ENCODE peak calls at places on chromosome 17, in eight cellular contexts. H is stomach, N is PC-9, E is tibial nerve, T is GM23338, A is right lobe of liver, Z is GM12878, J is neural progenitor cell. V is an unnamed sample.
A peak's percentile ranks its signal among the peaks of the same experiment; 100 is the strongest.

GRCh38 chr17:8185580-8186445 is 4.2 kb downstream of the BORCS6 start:
- DNase-seq in Z (no peak), E (peak; percentile 91), A (peak; percentile 87), J (peak; percentile 88), N (peak; percentile 90), H (peak; percentile 95), T (peak; percentile 80), V (no peak)

GRCh38 chr17:70588003-70588402 is 418.7 kb downstream of the KCNJ2 start:
- DNase-seq in N (no peak), T (no peak), E (no peak), Z (no peak), H (no peak), A (no peak), J (no peak), V (peak; percentile 18)

GRCh38 chr17:37485938-37486570 is 3.6 kb upstream of the DUSP14 start:
- DNase-seq in Z (no peak), T (no peak), H (no peak), A (no peak), J (no peak), E (no peak), N (no peak), V (no peak)

GRCh38 chr17:35748323-35748960 is 4.6 kb downstream of the GAS2L2 start:
- DNase-seq in E (no peak), Z (no peak), A (peak; percentile 89), H (peak; percentile 88), N (peak; percentile 53), T (no peak), J (no peak), V (no peak)

GRCh38 chr17:72618018-72618509 is 474.4 kb downstream of the SLC39A11 start:
- DNase-seq in T (no peak), N (peak; percentile 75), Z (no peak), H (peak; percentile 83), J (peak; percentile 16), E (no peak), A (no peak), V (no peak)

GRCh38 chr17:31687505-31688126 is 171.4 kb downstream of the COPRS start:
- DNase-seq in H (no peak), J (no peak), E (no peak), Z (no peak), A (no peak), T (no peak), N (peak; percentile 34), V (no peak)

GRCh38 chr17:75854111-75854748 is 905 bp downstream of the WBP2 start:
- DNase-seq in A (peak; percentile 54), H (no peak), Z (no peak), J (peak; percentile 32), N (peak; percentile 52), E (no peak), T (no peak), V (no peak)

GRCh38 chr17:69567130-69567529 is 152.6 kb downstream of the MAP2K6 start:
- DNase-seq in T (peak; percentile 41), E (no peak), N (no peak), A (no peak), Z (no peak), J (peak; percentile 34), H (no peak), V (no peak)

GRCh38 chr17:56623383-56623782 is 29.9 kb downstream of the NOG start:
- DNase-seq in H (no peak), T (no peak), A (no peak), E (no peak), N (no peak), J (no peak), Z (no peak), V (no peak)

GRCh38 chr17:60087882-60088669 is 9.4 kb upstream of the HEATR6 start:
- DNase-seq in E (no peak), H (peak; percentile 42), A (no peak), Z (no peak), N (peak; percentile 67), J (no peak), T (peak; percentile 26), V (no peak)

GRCh38 chr17:42459256-42459982 is 741 bp downstream of the ATP6V0A1 start:
- DNase-seq in T (peak; percentile 71), A (peak; percentile 66), E (peak; percentile 64), H (peak; percentile 40), Z (no peak), N (peak; percentile 6), J (peak; percentile 41), V (no peak)

GRCh38 chr17:53909802-53910201 is 87.1 kb downstream of the KIF2B start:
- DNase-seq in N (no peak), J (no peak), E (no peak), A (no peak), Z (no peak), H (no peak), T (no peak), V (no peak)

GRCh38 chr17:63699638-63700527 is at the start of gene LIMD2:
- DNase-seq in A (peak; percentile 75), Z (no peak), E (no peak), H (peak; percentile 66), T (peak; percentile 72), N (no peak), J (peak; percentile 90), V (no peak)

GRCh38 chr17:67491009-67491677 is 114.1 kb downstream of the PITPNC1 start:
- DNase-seq in N (peak; percentile 77), A (no peak), J (peak; percentile 56), T (peak; percentile 61), H (peak; percentile 67), Z (no peak), E (peak; percentile 76), V (peak; percentile 88)

GRCh38 chr17:58215685-58216084 is 3.4 kb downstream of the MKS1 start:
- DNase-seq in E (no peak), H (no peak), J (no peak), N (no peak), T (no peak), A (no peak), Z (no peak), V (no peak)

GRCh38 chr17:65182233-65182632 is 45.1 kb downstream of the RGS9 start:
- DNase-seq in N (no peak), A (no peak), Z (peak; percentile 78), J (no peak), H (no peak), T (no peak), E (no peak), V (no peak)

GRCh38 chr17:58039975-58040374 is 32.9 kb upstream of the SRSF1 start:
- DNase-seq in E (no peak), A (no peak), J (no peak), H (no peak), N (no peak), Z (no peak), T (no peak), V (no peak)

GRCh38 chr17:17109231-17109630 is 67.0 kb downstream of the MPRIP start:
- DNase-seq in N (no peak), T (no peak), Z (no peak), A (no peak), J (no peak), E (no peak), H (peak; percentile 47), V (no peak)

GRCh38 chr17:77284023-77284617 is 143.4 kb downstream of the SEC14L1 start:
- DNase-seq in Z (no peak), T (no peak), N (no peak), H (no peak), A (no peak), E (no peak), J (no peak), V (no peak)

GRCh38 chr17:15441315-15441714 is 26.1 kb downstream of the CDRT4 start:
- DNase-seq in J (no peak), H (no peak), E (no peak), N (no peak), A (no peak), T (no peak), Z (no peak), V (no peak)

GRCh38 chr17:15432807-15433547 is 34.4 kb downstream of the CDRT4 start:
- DNase-seq in T (no peak), J (no peak), N (no peak), A (no peak), H (no peak), E (no peak), Z (no peak), V (no peak)

GRCh38 chr17:15440347-15440746 is 27.1 kb downstream of the CDRT4 start:
- DNase-seq in E (no peak), H (no peak), T (no peak), N (no peak), J (no peak), Z (no peak), A (no peak), V (no peak)

GRCh38 chr17:15431766-15432165 is 35.7 kb downstream of the CDRT4 start:
- DNase-seq in N (no peak), E (no peak), J (no peak), Z (no peak), T (no peak), H (no peak), A (no peak), V (no peak)

GRCh38 chr17:15436399-15437369 is 30.7 kb downstream of the CDRT4 start:
- DNase-seq in Z (no peak), H (peak; percentile 44), E (peak; percentile 28), N (no peak), J (no peak), A (peak; percentile 83), T (peak; percentile 62), V (no peak)
- TF ChIP-seq CTCF in Z (no peak), H (no peak), E (no peak), N (no peak), J (peak; percentile 17), A (no peak), T (peak; percentile 62), V (peak; percentile 35)

GRCh38 chr17:2487306-2487705 is 24.4 kb downstream of the METTL16 start:
- DNase-seq in A (no peak), Z (no peak), T (no peak), H (no peak), J (no peak), E (no peak), N (no peak), V (no peak)
- H3K27me3 ChIP-seq in A (no peaks in the 10 kb centered on the region), Z (no peaks in the 10 kb centered on the region), T (no peaks in the 10 kb centered on the region), H (no peaks in the 10 kb centered on the region), J (no peaks in the 10 kb centered on the region), E (no peaks in the 10 kb centered on the region), N (no peaks in the 10 kb centered on the region), V (no peaks in the 10 kb centered on the region)

DNA sequence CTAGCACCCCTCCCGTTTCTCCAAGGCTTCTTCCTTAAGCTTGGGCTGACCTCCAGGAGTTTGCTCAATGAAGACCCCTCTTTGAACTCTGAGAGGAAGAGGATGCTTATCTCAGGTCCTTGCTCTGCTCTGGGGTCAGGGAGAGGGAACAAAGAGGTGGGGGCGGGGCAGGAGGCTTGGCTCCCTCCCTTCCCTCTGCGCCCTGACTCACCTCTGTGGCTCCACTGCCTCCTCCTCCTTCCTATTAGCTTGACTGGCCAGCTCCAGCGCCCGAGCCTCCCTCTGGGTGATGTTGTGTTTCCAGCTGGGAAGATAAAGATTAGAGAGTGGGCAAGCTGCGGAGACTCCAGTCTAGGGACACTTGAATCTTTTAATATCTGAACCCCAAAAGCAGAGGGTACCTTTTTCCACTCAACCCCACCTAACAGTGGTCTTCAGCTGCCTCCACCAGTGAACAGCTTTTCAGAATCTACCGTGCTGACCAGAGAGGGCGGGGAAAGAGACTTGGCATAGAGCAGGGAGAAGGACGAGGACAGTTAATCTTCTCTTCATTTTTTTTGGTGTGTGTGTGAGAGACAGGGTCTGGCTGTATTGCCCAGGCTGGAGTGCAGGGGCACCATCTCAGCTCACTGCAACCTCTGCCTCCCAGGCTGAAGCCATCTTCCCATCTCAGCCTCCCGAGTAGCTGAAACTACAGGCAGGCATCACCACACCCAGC is 6.7 kb downstream of the GIP start:
- DNase-seq in T (peak; percentile 73), H (no peak), J (peak; percentile 56), N (peak; percentile 62), Z (no peak), A (no peak), E (no peak), V (no peak)
- H3K4me3 ChIP-seq in T (peak overlapping the region; percentile 41), H (no peak overlapping the region), J (no peak overlapping the region), N (peak overlapping the region; percentile 16), Z (no peak overlapping the region), A (no peak overlapping the region), E (no peak overlapping the region), V (no peak overlapping the region)

GRCh38 chr17:81667754-81668153 is 1.2 kb downstream of the CCDC137 start:
- DNase-seq in N (no peak), J (peak; percentile 48), T (peak; percentile 63), H (no peak), A (no peak), Z (no peak), E (no peak), V (no peak)
- TF ChIP-seq CTCF in N (no peak), J (no peak), T (peak; percentile 65), H (no peak), A (no peak), Z (no peak), E (no peak), V (no peak)

V was measured in kidney epithelial cell.